ENCODE peak calls at places on chromosomes 5 and 9, in nine cellular contexts. One of them, this sample, is unnamed.

GRCh38 chr9:36928670-36929349 is 105.3 kb downstream of the PAX5 start:
- DNase-seq in upper lobe of right lung: no peak
- DNase-seq in aorta: no peak
- DNase-seq in gastrocnemius medialis: no peak
- DNase-seq in spleen: no peak
- DNase-seq in kidney: no peak
- DNase-seq in PC-9: no peak
- DNase-seq in A549: peak
- DNase-seq in substantia nigra: no peak
- DNase-seq in this sample: no peak

GRCh38 chr5:35264509-35264908 is 34.2 kb upstream of the PRLR start:
- DNase-seq in upper lobe of right lung: no peak
- DNase-seq in aorta: no peak
- DNase-seq in gastrocnemius medialis: no peak
- DNase-seq in spleen: no peak
- DNase-seq in kidney: no peak
- DNase-seq in PC-9: no peak
- DNase-seq in A549: no peak
- DNase-seq in substantia nigra: no peak
- DNase-seq in this sample: no peak

GRCh38 chr9:126236273-126236672 is 90.4 kb upstream of the MVB12B start:
- DNase-seq in upper lobe of right lung: no peak
- DNase-seq in aorta: no peak
- DNase-seq in gastrocnemius medialis: no peak
- DNase-seq in spleen: no peak
- DNase-seq in kidney: no peak
- DNase-seq in PC-9: no peak
- DNase-seq in A549: no peak
- DNase-seq in substantia nigra: no peak
- DNase-seq in this sample: no peak

GRCh38 chr9:127384016-127384730 is 12.8 kb upstream of the SLC2A8 start:
- DNase-seq in upper lobe of right lung: peak
- DNase-seq in aorta: no peak
- DNase-seq in gastrocnemius medialis: no peak
- DNase-seq in spleen: peak
- DNase-seq in kidney: no peak
- DNase-seq in PC-9: peak
- DNase-seq in A549: no peak
- DNase-seq in substantia nigra: no peak
- DNase-seq in this sample: peak

GRCh38 chr5:149599375-149599774 is 18.1 kb downstream of the ARHGEF37 start:
- DNase-seq in upper lobe of right lung: no peak
- DNase-seq in aorta: no peak
- DNase-seq in gastrocnemius medialis: no peak
- DNase-seq in spleen: no peak
- DNase-seq in kidney: no peak
- DNase-seq in PC-9: no peak
- DNase-seq in A549: no peak
- DNase-seq in substantia nigra: no peak
- DNase-seq in this sample: no peak

GRCh38 chr9:89871871-89872331 is 267.1 kb downstream of the GADD45G start:
- DNase-seq in upper lobe of right lung: peak
- DNase-seq in aorta: no peak
- DNase-seq in gastrocnemius medialis: peak
- DNase-seq in spleen: peak
- DNase-seq in kidney: no peak
- DNase-seq in PC-9: no peak
- DNase-seq in A549: no peak
- DNase-seq in substantia nigra: no peak
- DNase-seq in this sample: peak

GRCh38 chr5:151094861-151095260 is 14.0 kb upstream of the TNIP1 start:
- DNase-seq in upper lobe of right lung: no peak
- DNase-seq in aorta: no peak
- DNase-seq in gastrocnemius medialis: peak
- DNase-seq in spleen: peak
- DNase-seq in kidney: no peak
- DNase-seq in PC-9: no peak
- DNase-seq in A549: no peak
- DNase-seq in substantia nigra: no peak
- DNase-seq in this sample: peak

GRCh38 chr5:31733365-31733764 is 94.4 kb downstream of the PDZD2 start:
- DNase-seq in upper lobe of right lung: no peak
- DNase-seq in aorta: no peak
- DNase-seq in gastrocnemius medialis: no peak
- DNase-seq in spleen: no peak
- DNase-seq in kidney: no peak
- DNase-seq in PC-9: no peak
- DNase-seq in A549: no peak
- DNase-seq in substantia nigra: peak
- DNase-seq in this sample: no peak

GRCh38 chr5:64158827-64159226 is 6.8 kb upstream of the RNF180 start:
- DNase-seq in upper lobe of right lung: no peak
- DNase-seq in aorta: no peak
- DNase-seq in gastrocnemius medialis: no peak
- DNase-seq in spleen: no peak
- DNase-seq in kidney: no peak
- DNase-seq in PC-9: no peak
- DNase-seq in A549: no peak
- DNase-seq in substantia nigra: no peak
- DNase-seq in this sample: no peak

GRCh38 chr5:175246242-175246891 is 197.6 kb downstream of the DRD1 start:
- DNase-seq in upper lobe of right lung: no peak
- DNase-seq in aorta: peak
- DNase-seq in gastrocnemius medialis: no peak
- DNase-seq in spleen: no peak
- DNase-seq in kidney: no peak
- DNase-seq in PC-9: no peak
- DNase-seq in A549: peak
- DNase-seq in substantia nigra: no peak
- DNase-seq in this sample: no peak

GRCh38 chr9:4141201-4141750 is 158.6 kb downstream of the GLIS3 start:
- DNase-seq in upper lobe of right lung: no peak
- DNase-seq in aorta: no peak
- DNase-seq in gastrocnemius medialis: no peak
- DNase-seq in spleen: no peak
- DNase-seq in kidney: no peak
- DNase-seq in PC-9: peak
- DNase-seq in A549: no peak
- DNase-seq in substantia nigra: no peak
- DNase-seq in this sample: no peak

GRCh38 chr9:13750639-13751038 is 471.1 kb upstream of the MPDZ start:
- DNase-seq in upper lobe of right lung: no peak
- DNase-seq in aorta: no peak
- DNase-seq in gastrocnemius medialis: no peak
- DNase-seq in spleen: no peak
- DNase-seq in kidney: no peak
- DNase-seq in PC-9: no peak
- DNase-seq in A549: no peak
- DNase-seq in substantia nigra: no peak
- DNase-seq in this sample: no peak

GRCh38 chr9:130847306-130848217 is 12.5 kb downstream of the ABL1 start:
- DNase-seq in upper lobe of right lung: no peak
- DNase-seq in aorta: peak
- DNase-seq in gastrocnemius medialis: peak
- DNase-seq in spleen: no peak
- DNase-seq in kidney: peak
- DNase-seq in PC-9: peak
- DNase-seq in A549: peak
- DNase-seq in substantia nigra: peak
- DNase-seq in this sample: peak

GRCh38 chr9:130845901-130846381 is 10.9 kb downstream of the ABL1 start:
- DNase-seq in upper lobe of right lung: no peak
- DNase-seq in aorta: no peak
- DNase-seq in gastrocnemius medialis: no peak
- DNase-seq in spleen: no peak
- DNase-seq in kidney: no peak
- DNase-seq in PC-9: no peak
- DNase-seq in A549: peak
- DNase-seq in substantia nigra: no peak
- DNase-seq in this sample: peak

GRCh38 chr9:130846487-130847305 is 11.6 kb downstream of the ABL1 start:
- DNase-seq in upper lobe of right lung: no peak
- DNase-seq in aorta: peak
- DNase-seq in gastrocnemius medialis: no peak
- DNase-seq in spleen: peak
- DNase-seq in kidney: peak
- DNase-seq in PC-9: peak
- DNase-seq in A549: peak
- DNase-seq in substantia nigra: peak
- DNase-seq in this sample: peak

GRCh38 chr9:130852801-130853200 is 17.7 kb downstream of the ABL1 start:
- DNase-seq in upper lobe of right lung: no peak
- DNase-seq in aorta: no peak
- DNase-seq in gastrocnemius medialis: no peak
- DNase-seq in spleen: no peak
- DNase-seq in kidney: no peak
- DNase-seq in PC-9: no peak
- DNase-seq in A549: no peak
- DNase-seq in substantia nigra: no peak
- DNase-seq in this sample: peak

DNA sequence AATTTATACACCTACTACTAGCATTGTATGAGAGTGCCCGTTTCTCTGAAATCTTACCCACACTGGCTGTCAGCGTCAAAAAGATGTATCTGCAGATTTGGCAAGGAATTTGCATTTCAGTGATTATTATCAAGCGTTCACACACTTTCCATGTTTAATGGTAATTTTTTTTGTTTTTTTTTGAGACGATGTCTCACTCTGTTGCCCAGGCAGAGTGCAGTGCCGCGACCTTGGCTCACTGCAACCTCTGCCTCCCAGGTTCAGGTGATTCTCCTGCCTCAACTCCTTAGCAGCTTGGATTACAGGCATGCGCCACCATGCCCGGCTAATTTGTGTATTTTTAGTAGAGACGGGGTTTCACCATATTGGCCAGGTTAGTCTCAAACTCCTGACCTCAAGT is 14.3 kb downstream of the ABL1 start:
- DNase-seq in upper lobe of right lung: no peak
- DNase-seq in aorta: no peak
- DNase-seq in gastrocnemius medialis: no peak
- DNase-seq in spleen: no peak
- DNase-seq in kidney: no peak
- DNase-seq in PC-9: no peak
- DNase-seq in A549: no peak
- DNase-seq in substantia nigra: no peak
- DNase-seq in this sample: no peak
- H3K27ac ChIP-seq in upper lobe of right lung: no peak
- H3K27ac ChIP-seq in aorta: peak
- H3K27ac ChIP-seq in gastrocnemius medialis: peak
- H3K27ac ChIP-seq in spleen: no peak
- H3K27ac ChIP-seq in kidney: peak
- H3K27ac ChIP-seq in PC-9: no peak
- H3K27ac ChIP-seq in A549: peak
- H3K27ac ChIP-seq in substantia nigra: no peak
- H3K27ac ChIP-seq in this sample: peak

GRCh38 chr9:129613520-129614175 is 7.3 kb downstream of the C9orf50 start:
- DNase-seq in upper lobe of right lung: no peak
- DNase-seq in aorta: peak
- DNase-seq in gastrocnemius medialis: no peak
- DNase-seq in spleen: no peak
- DNase-seq in kidney: peak
- DNase-seq in PC-9: no peak
- DNase-seq in A549: no peak
- DNase-seq in substantia nigra: peak
- DNase-seq in this sample: peak
- H3K27ac ChIP-seq in upper lobe of right lung: no peak
- H3K27ac ChIP-seq in aorta: no peak
- H3K27ac ChIP-seq in gastrocnemius medialis: no peak
- H3K27ac ChIP-seq in spleen: no peak
- H3K27ac ChIP-seq in kidney: peak
- H3K27ac ChIP-seq in PC-9: no peak
- H3K27ac ChIP-seq in A549: peak
- H3K27ac ChIP-seq in substantia nigra: peak
- H3K27ac ChIP-seq in this sample: peak

DNA sequence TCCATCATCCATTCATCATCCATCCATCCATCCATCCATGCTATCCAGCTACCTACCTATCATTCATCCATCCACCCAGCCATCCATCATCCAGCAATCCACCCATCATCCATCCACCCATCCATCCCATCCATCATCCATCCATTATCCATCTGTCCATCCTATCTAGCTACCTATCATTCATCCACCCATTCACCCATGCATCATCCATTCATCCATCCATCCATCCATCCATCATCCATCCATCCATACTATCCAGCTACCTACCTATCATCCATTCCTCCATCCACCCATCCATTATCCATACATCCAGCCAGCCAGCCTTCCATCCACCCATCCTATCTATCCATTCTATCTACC is 26.3 kb downstream of the SLC6A3 start:
- DNase-seq in upper lobe of right lung: no peak
- DNase-seq in aorta: no peak
- DNase-seq in gastrocnemius medialis: no peak
- DNase-seq in spleen: no peak
- DNase-seq in kidney: peak
- DNase-seq in PC-9: no peak
- DNase-seq in A549: no peak
- DNase-seq in substantia nigra: no peak
- DNase-seq in this sample: no peak
- H3K27ac ChIP-seq in upper lobe of right lung: no peak
- H3K27ac ChIP-seq in aorta: no peak
- H3K27ac ChIP-seq in gastrocnemius medialis: no peak
- H3K27ac ChIP-seq in spleen: no peak
- H3K27ac ChIP-seq in kidney: no peak
- H3K27ac ChIP-seq in PC-9: no peak
- H3K27ac ChIP-seq in A549: no peak
- H3K27ac ChIP-seq in substantia nigra: no peak
- H3K27ac ChIP-seq in this sample: no peak

GRCh38 chr5:83471405-83472212 is at the start of gene VCAN:
- DNase-seq in upper lobe of right lung: peak
- DNase-seq in aorta: peak
- DNase-seq in gastrocnemius medialis: peak
- DNase-seq in spleen: peak
- DNase-seq in kidney: peak
- DNase-seq in PC-9: no peak
- DNase-seq in A549: peak
- DNase-seq in substantia nigra: peak
- DNase-seq in this sample: peak

GRCh38 chr5:83473344-83474169 is 2.0 kb downstream of the VCAN start:
- DNase-seq in upper lobe of right lung: peak
- DNase-seq in aorta: peak
- DNase-seq in gastrocnemius medialis: peak
- DNase-seq in spleen: peak
- DNase-seq in kidney: peak
- DNase-seq in PC-9: peak
- DNase-seq in A549: peak
- DNase-seq in substantia nigra: peak
- DNase-seq in this sample: peak

GRCh38 chr5:83474170-83474796 is 2.7 kb downstream of the VCAN start:
- DNase-seq in upper lobe of right lung: peak
- DNase-seq in aorta: peak
- DNase-seq in gastrocnemius medialis: peak
- DNase-seq in spleen: peak
- DNase-seq in kidney: peak
- DNase-seq in PC-9: peak
- DNase-seq in A549: peak
- DNase-seq in substantia nigra: peak
- DNase-seq in this sample: peak

GRCh38 chr5:83472213-83472507 is 616 bp downstream of the VCAN start:
- DNase-seq in upper lobe of right lung: no peak
- DNase-seq in aorta: no peak
- DNase-seq in gastrocnemius medialis: no peak
- DNase-seq in spleen: no peak
- DNase-seq in kidney: no peak
- DNase-seq in PC-9: no peak
- DNase-seq in A549: no peak
- DNase-seq in substantia nigra: no peak
- DNase-seq in this sample: no peak

GRCh38 chr5:83472508-83473343 is 1.2 kb downstream of the VCAN start:
- DNase-seq in upper lobe of right lung: peak
- DNase-seq in aorta: peak
- DNase-seq in gastrocnemius medialis: peak
- DNase-seq in spleen: peak
- DNase-seq in kidney: peak
- DNase-seq in PC-9: peak
- DNase-seq in A549: peak
- DNase-seq in substantia nigra: peak
- DNase-seq in this sample: peak
- H3K27ac ChIP-seq in upper lobe of right lung: peak
- H3K27ac ChIP-seq in aorta: peak
- H3K27ac ChIP-seq in gastrocnemius medialis: peak
- H3K27ac ChIP-seq in spleen: no peak
- H3K27ac ChIP-seq in kidney: peak
- H3K27ac ChIP-seq in PC-9: no peak
- H3K27ac ChIP-seq in A549: peak
- H3K27ac ChIP-seq in substantia nigra: peak
- H3K27ac ChIP-seq in this sample: peak

This sample was measured in sigmoid colon.